ENCODE peak calls at places on chromosomes 16 and 17, in seven cellular contexts. R, L, A, I, J, T and Q are unnamed samples.

GRCh38 chr16:4404967-4405696 is 11.3 kb downstream of the CORO7 start:
- DNase-seq in A (no peak), T (peak), I (no peak), J (no peak), L (no peak), R (no peak), Q (no peak)

GRCh38 chr16:4081577-4082021 is 34.6 kb downstream of the ADCY9 start:
- DNase-seq in I (no peak), A (peak), T (no peak), J (no peak), R (peak), L (no peak), Q (no peak)

GRCh38 chr17:74085434-74085833 is 118.0 kb upstream of the RPL38 start:
- DNase-seq in I (peak), T (no peak), R (no peak), A (no peak), J (no peak), L (no peak), Q (no peak)

GRCh38 chr16:67539691-67540635 is 11.3 kb downstream of the RIPOR1 start:
- DNase-seq in T (no peak), A (no peak), I (no peak), J (no peak), L (no peak), R (no peak), Q (no peak)

GRCh38 chr16:83983491-83983890 is 15.4 kb downstream of the NECAB2 start:
- DNase-seq in A (no peak), J (no peak), L (no peak), R (no peak), T (no peak), I (no peak), Q (no peak)

GRCh38 chr17:47301161-47301560 is 22.6 kb upstream of the EFCAB13 start:
- DNase-seq in I (no peak), R (no peak), L (no peak), A (no peak), J (no peak), T (no peak), Q (no peak)

GRCh38 chr16:3637371-3637923 is 17.0 kb upstream of the DNASE1 start:
- DNase-seq in L (no peak), J (peak), A (no peak), T (peak), R (peak), I (peak), Q (no peak)

GRCh38 chr16:56888806-56889205 is 23.8 kb downstream of the SLC12A3 start:
- DNase-seq in T (no peak), L (no peak), A (no peak), I (no peak), J (peak), R (no peak), Q (no peak)

GRCh38 chr17:44198721-44199552 is 747 bp downstream of the ATXN7L3 start:
- DNase-seq in R (peak), J (peak), T (peak), L (peak), A (peak), I (peak), Q (no peak)

GRCh38 chr16:20638711-20639335 is 58.7 kb downstream of the ACSM1 start:
- DNase-seq in T (no peak), J (no peak), A (no peak), I (no peak), L (no peak), R (no peak), Q (no peak)

GRCh38 chr17:43003542-43004172 is 2.9 kb upstream of the IFI35 start:
- DNase-seq in T (no peak), I (no peak), A (no peak), R (no peak), J (no peak), L (peak), Q (no peak)

GRCh38 chr16:66888647-66889615 is 8.6 kb downstream of the PDP2 start:
- DNase-seq in T (no peak), L (no peak), R (no peak), A (no peak), I (no peak), J (no peak), Q (no peak)

DNA sequence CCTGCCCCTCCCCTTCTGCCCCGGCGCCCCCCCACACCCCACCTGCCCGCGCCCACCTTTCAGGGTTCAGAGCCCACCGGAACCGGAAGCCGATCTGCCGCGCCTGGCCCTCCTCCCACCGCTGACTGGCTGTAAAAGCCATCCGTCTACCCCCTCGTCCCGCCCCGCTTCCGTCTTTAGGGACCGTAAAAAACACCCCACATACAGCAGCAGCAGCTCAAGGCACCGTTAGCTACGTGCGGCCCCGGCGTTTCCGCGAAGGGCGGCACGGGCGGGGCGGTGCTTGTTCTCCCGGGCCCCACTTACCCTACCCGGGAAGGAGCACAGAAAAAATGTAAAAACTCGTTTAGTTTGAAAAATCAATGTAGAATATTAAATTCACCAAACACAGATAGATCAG is at the start of gene MRPL28:
- DNase-seq in L (peak), J (peak), R (peak), T (peak), I (peak), A (peak), Q (peak)
- H3K4me3 ChIP-seq in L (peak), J (no peak), R (no peak), T (peak), I (peak), A (peak), Q (peak)

GRCh38 chr17:62706598-62707424 is 79.3 kb downstream of the MRC2 start:
- DNase-seq in I (no peak), T (no peak), A (no peak), L (no peak), R (peak), J (no peak), Q (no peak)
- H3K4me3 ChIP-seq in I (no peak), T (peak), A (no peak), L (peak), R (no peak), J (no peak), Q (no peak)

DNA sequence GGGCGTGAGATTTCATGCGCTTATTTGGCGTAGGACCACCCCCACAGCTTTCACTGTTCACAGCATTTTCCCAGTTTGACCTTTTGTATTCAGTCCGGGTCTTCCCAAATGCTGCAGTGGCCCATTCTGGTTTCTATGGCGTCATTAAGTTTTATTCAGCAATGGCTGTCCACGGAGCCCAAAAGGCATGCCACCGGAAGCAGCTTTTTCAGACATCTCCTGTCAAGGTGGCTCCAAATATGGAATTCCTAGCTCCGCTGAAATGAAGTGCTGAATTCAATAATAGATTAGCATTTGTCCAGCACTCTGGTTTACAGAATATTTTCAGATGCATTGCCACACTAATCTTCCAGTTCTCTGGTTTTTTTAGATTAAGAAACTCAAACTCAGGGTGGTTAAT is 90.6 kb upstream of the FBXO47 start:
- DNase-seq in T (no peak), L (no peak), I (no peak), J (no peak), A (no peak), R (peak), Q (no peak)
- H3K4me3 ChIP-seq in T (peak), L (peak), I (no peak), J (no peak), A (peak), R (no peak), Q (no peak)

DNA sequence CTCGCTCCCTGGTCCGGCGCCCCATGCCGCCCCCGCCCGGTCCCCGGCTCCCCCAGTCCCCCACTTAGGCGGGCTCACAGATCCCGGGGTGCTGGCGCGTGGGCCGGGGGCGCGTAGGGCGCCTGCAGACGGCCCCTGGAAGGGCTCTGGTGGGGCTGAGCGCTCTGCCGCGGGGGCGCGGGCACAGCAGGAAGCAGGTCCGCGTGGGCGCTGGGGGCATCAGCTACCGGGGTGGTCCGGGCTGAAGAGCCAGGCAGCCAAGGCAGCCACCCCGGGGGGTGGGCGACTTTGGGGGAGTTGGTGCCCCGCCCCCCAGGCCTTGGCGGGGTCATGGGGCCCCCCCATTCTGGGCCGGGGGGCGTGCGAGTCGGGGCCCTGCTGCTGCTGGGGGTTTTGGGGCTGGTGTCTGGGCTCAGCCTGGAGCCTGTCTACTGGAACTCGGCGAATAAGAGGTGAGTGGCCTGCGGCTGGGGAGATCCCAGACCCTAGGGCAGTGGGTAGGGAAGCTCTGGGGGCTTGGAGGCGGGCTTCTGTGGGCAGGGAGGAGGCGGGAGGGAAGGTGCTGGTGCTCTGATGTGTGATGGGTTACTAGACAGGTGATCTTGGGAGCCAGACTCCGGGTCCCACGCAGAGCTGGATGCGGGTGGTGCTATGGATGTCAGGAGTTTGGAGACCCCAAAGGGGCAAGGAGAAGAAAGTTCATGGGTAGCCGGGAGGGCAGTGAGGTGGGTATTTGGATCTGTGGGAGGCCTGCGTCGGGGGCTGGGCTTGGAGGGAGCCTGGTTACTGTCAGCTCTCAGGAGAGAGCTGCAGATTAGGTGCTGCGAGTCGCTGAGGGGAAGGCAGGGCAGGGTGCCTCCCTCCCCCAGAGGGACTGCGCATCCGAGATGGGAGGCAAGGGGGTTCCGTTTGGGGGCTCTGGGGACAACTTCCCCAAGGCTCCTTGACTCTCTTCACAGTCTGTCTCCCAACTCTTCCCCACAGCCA is 560 bp downstream of the EFNB3 start:
- DNase-seq in I (no peak), L (no peak), T (no peak), A (peak), J (no peak), R (no peak), Q (no peak)
- H3K4me3 ChIP-seq in I (peak), L (peak), T (peak), A (peak), J (no peak), R (peak), Q (peak)

DNA sequence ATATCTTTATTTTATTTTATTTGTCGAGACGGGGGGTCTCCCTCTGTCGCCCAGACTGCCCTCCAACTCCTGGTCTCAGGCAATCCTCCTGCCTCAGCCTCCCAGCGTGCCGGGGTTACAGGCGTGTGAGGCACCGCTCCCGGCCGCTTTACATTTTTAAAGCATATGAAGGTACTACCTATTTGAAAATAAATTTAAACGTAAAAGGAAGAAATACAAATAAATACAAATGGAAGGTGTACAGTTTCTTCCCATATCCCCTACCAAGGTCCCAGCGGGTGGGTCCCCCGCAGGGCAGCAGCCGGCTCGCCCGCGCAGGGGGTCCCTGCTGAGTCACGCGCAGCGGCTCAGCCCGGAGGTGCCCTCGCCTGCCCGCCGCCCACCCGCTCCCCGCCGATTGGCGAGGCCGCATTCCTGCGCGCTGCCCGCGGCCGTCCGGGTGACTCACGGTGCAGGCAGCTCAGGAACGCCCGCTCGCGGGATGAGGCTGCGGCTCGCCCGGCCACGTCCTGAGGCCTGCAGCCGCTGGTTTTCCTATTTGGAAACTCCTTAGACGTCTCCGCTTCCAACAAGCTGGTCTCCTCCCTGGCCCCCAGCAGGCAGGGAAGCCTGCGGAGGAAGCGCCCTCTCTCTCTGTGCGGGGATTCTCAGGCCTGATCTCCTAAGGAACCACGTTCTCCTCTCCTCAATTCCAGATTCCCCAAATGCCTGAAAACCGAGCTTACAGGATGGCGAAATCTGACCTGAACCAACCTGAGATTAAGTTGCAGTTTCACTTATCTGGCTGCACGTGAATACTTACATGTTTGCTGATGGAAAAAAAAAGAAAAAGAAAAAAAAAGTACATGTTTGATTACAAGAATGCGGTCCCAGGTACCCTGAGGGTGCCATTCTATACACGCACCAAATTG is 54.8 kb upstream of the MAP3K14 start:
- DNase-seq in R (peak), L (peak), A (peak), T (peak), I (peak), J (peak), Q (peak)
- H3K4me3 ChIP-seq in R (no peak), L (peak), A (peak), T (peak), I (peak), J (no peak), Q (no peak)

DNA sequence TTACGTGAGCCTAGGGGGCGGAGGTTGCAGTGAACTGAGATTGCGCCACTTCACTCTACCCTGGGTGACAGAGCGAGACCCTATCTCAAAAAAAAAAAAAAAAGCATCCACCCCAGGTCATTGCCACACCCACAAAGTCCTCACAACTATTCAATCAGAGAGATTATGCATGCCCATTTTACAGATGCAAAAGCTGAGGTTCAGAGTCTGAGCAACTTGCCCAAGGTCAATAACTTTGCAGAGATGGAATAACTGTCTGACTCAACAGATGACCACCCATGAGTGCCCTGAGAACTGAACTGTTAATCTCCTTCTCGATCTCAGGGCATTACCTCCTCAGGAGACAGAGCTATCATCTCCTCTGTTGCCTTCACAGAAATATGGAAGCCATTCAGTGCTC is 5.5 kb upstream of the TMEM114 start:
- DNase-seq in I (no peak), R (no peak), T (no peak), L (no peak), J (no peak), A (no peak), Q (no peak)
- H3K4me3 ChIP-seq in I (no peak), R (no peak), T (no peak), L (no peak), J (no peak), A (no peak), Q (no peak)

GRCh38 chr17:50344712-50345380 is 1.1 kb upstream of the XYLT2 start:
- DNase-seq in A (no peak), L (no peak), T (peak), R (peak), I (no peak), J (no peak), Q (no peak)
- H3K4me3 ChIP-seq in A (no peak), L (no peak), T (no peak), R (no peak), I (no peak), J (no peak), Q (no peak)